ENCODE peak calls at places on chromosomes 2 and 18, in seven cellular contexts. X, O, C, V, A, J and N are unnamed samples.

GRCh38 chr2:230774348-230774951 is 61.8 kb downstream of the CAB39 start:
- DNase-seq in X (peak), O (no peak), C (no peak), V (peak), A (no peak), J (peak), N (peak)

GRCh38 chr18:62881509-62882016 is 166.2 kb downstream of the PHLPP1 start:
- DNase-seq in X (peak), O (peak), C (peak), V (peak), A (no peak), J (peak), N (peak)

GRCh38 chr2:170235860-170236638 is 58.1 kb downstream of the MYO3B start:
- DNase-seq in X (peak), O (peak), C (no peak), V (peak), A (no peak), J (peak), N (no peak)

GRCh38 chr2:217849154-217849553 is 153.6 kb downstream of the TNS1 start:
- DNase-seq in X (no peak), O (no peak), C (no peak), V (no peak), A (no peak), J (no peak), N (no peak)

GRCh38 chr2:26575836-26576564 is 65.2 kb downstream of the CIB4 start:
- DNase-seq in X (no peak), O (no peak), C (no peak), V (no peak), A (no peak), J (no peak), N (no peak)

GRCh38 chr2:142857247-142858154 is 20.0 kb upstream of the KYNU start:
- DNase-seq in X (peak), O (no peak), C (no peak), V (peak), A (no peak), J (peak), N (no peak)

GRCh38 chr2:182506606-182507005 is 79.8 kb upstream of the PDE1A start:
- DNase-seq in X (peak), O (no peak), C (no peak), V (no peak), A (no peak), J (peak), N (no peak)

GRCh38 chr2:74178211-74179062 is at the start of gene MOB1A:
- DNase-seq in X (peak), O (peak), C (peak), V (peak), A (peak), J (peak), N (peak)

GRCh38 chr2:220499281-220499680 is 871.9 kb downstream of the SLC4A3 start:
- DNase-seq in X (peak), O (no peak), C (peak), V (peak), A (no peak), J (peak), N (no peak)

GRCh38 chr18:8615397-8616025 is 6.3 kb downstream of the RAB12 start:
- DNase-seq in X (peak), O (no peak), C (peak), V (peak), A (no peak), J (peak), N (peak)

GRCh38 chr2:3459185-3460015 is 59.9 kb downstream of the ADI1 start:
- DNase-seq in X (no peak), O (no peak), C (no peak), V (no peak), A (peak), J (no peak), N (no peak)

GRCh38 chr2:239190346-239190745 is 210.5 kb downstream of the HDAC4 start:
- DNase-seq in X (no peak), O (no peak), C (no peak), V (no peak), A (peak), J (no peak), N (no peak)

GRCh38 chr2:64904405-64905329 is 84.5 kb upstream of the SLC1A4 start:
- DNase-seq in X (no peak), O (peak), C (no peak), V (no peak), A (no peak), J (no peak), N (no peak)

GRCh38 chr18:59627414-59627813 is 69.8 kb downstream of the CCBE1 start:
- DNase-seq in X (no peak), O (no peak), C (no peak), V (no peak), A (no peak), J (no peak), N (no peak)

GRCh38 chr2:190696792-190697398 is 48.0 kb downstream of the NAB1 start:
- DNase-seq in X (no peak), O (no peak), C (no peak), V (no peak), A (no peak), J (no peak), N (no peak)

GRCh38 chr2:188986839-188987238 is 12.7 kb downstream of the COL3A1 start:
- DNase-seq in X (no peak), O (no peak), C (no peak), V (no peak), A (no peak), J (no peak), N (no peak)

GRCh38 chr2:133972786-133973185 is 281.1 kb upstream of the MGAT5 start:
- DNase-seq in X (peak), O (no peak), C (peak), V (no peak), A (no peak), J (no peak), N (peak)

GRCh38 chr18:58699551-58699950 is 28.3 kb downstream of the MALT1 start:
- DNase-seq in X (peak), O (no peak), C (no peak), V (no peak), A (no peak), J (no peak), N (no peak)

GRCh38 chr2:236177604-236177966 is 9.4 kb upstream of the GBX2 start:
- DNase-seq in X (peak), O (peak), C (no peak), V (no peak), A (no peak), J (no peak), N (no peak)

GRCh38 chr2:234075947-234076346 is 25.4 kb downstream of the SPP2 start:
- DNase-seq in X (no peak), O (no peak), C (no peak), V (no peak), A (no peak), J (no peak), N (no peak)

GRCh38 chr2:216015722-216016464 is 2.5 kb upstream of the MREG start:
- DNase-seq in X (no peak), O (peak), C (no peak), V (no peak), A (no peak), J (no peak), N (no peak)

GRCh38 chr2:142918624-142919023 is 41.2 kb downstream of the KYNU start:
- DNase-seq in X (peak), O (no peak), C (no peak), V (no peak), A (no peak), J (no peak), N (no peak)

GRCh38 chr18:3213231-3214059 is 6.3 kb downstream of the MYOM1 start:
- DNase-seq in X (no peak), O (peak), C (no peak), V (no peak), A (no peak), J (peak), N (no peak)

GRCh38 chr18:48987821-48988220 is 37.1 kb upstream of the SMAD7 start:
- DNase-seq in X (no peak), O (no peak), C (no peak), V (no peak), A (no peak), J (no peak), N (no peak)

GRCh38 chr2:42317945-42318344 is 43.1 kb downstream of the COX7A2L start:
- DNase-seq in X (no peak), O (no peak), C (no peak), V (no peak), A (no peak), J (no peak), N (no peak)

GRCh38 chr2:109418716-109419115 is 195.1 kb downstream of the SEPTIN10 start:
- DNase-seq in X (no peak), O (no peak), C (no peak), V (no peak), A (no peak), J (no peak), N (no peak)

GRCh38 chr2:216029416-216030129 is 16.2 kb upstream of the MREG start:
- DNase-seq in X (peak), O (peak), C (no peak), V (no peak), A (no peak), J (no peak), N (no peak)

GRCh38 chr2:141930803-141931202 is 200.0 kb downstream of the LRP1B start:
- DNase-seq in X (no peak), O (no peak), C (no peak), V (no peak), A (no peak), J (no peak), N (no peak)

GRCh38 chr2:231781798-231782726 is 980 bp upstream of the PDE6D start:
- DNase-seq in X (peak), O (peak), C (no peak), V (peak), A (no peak), J (peak), N (no peak)

GRCh38 chr2:208294482-208295024 is 28.5 kb downstream of the PIKFYVE start:
- DNase-seq in X (no peak), O (peak), C (no peak), V (no peak), A (no peak), J (no peak), N (no peak)

GRCh38 chr2:165871025-165871424 is 77.0 kb upstream of the GALNT3 start:
- DNase-seq in X (no peak), O (no peak), C (no peak), V (no peak), A (no peak), J (no peak), N (no peak)

GRCh38 chr2:119205001-119205669 is 18.5 kb upstream of the STEAP3 start:
- DNase-seq in X (no peak), O (no peak), C (no peak), V (no peak), A (no peak), J (no peak), N (no peak)

GRCh38 chr2:206202446-206202845 is 42.8 kb downstream of the EEF1B2 start:
- DNase-seq in X (no peak), O (no peak), C (no peak), V (no peak), A (no peak), J (no peak), N (no peak)

GRCh38 chr2:134985061-134985460 is 62.2 kb downstream of the MAP3K19 start:
- DNase-seq in X (no peak), O (no peak), C (no peak), V (no peak), A (no peak), J (no peak), N (no peak)

GRCh38 chr2:21836766-21837543 is 713.2 kb downstream of the TDRD15 start:
- DNase-seq in X (peak), O (no peak), C (no peak), V (no peak), A (no peak), J (peak), N (peak)

GRCh38 chr2:190579945-190580866 is 45.7 kb upstream of the NEMP2 start:
- DNase-seq in X (no peak), O (no peak), C (no peak), V (no peak), A (no peak), J (no peak), N (no peak)

GRCh38 chr18:41347057-41347456 is 608.0 kb upstream of the PIK3C3 start:
- DNase-seq in X (no peak), O (no peak), C (no peak), V (no peak), A (no peak), J (peak), N (peak)

GRCh38 chr2:67670704-67671300 is 273.7 kb downstream of the ETAA1 start:
- DNase-seq in X (no peak), O (no peak), C (no peak), V (no peak), A (no peak), J (no peak), N (no peak)

GRCh38 chr18:79388043-79388442 is 7.7 kb upstream of the NFATC1 start:
- DNase-seq in X (no peak), O (no peak), C (no peak), V (no peak), A (no peak), J (no peak), N (no peak)

DNA sequence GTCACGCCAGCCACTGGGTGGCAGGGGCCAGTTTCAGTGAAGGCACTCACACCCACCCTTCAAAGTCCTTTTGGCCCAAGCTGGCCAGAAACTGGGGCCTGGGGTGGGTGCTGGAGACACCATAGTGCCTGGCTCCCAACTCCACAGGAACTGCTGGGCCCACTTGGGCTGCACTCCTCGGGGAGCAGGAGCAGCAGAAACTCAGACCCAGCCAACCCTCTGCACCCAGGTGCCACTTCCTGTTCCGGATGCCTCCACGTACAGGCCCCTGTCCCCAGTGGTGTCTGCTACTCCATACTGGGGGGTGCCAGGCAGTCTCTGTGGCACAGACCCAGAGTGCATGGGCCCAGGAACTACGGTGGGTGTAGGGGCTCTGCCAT is 42.5 kb upstream of the ZNF519 start:
- DNase-seq in X (no peak), O (no peak), C (no peak), V (no peak), A (no peak), J (no peak), N (no peak)
- TF ChIP-seq CTCF in X (no peak), O (no peak), C (no peak), V (no peak), A (no peak), J (no peak), N (no peak)

GRCh38 chr2:46502291-46502690 is 22.9 kb downstream of the TMEM247 start:
- DNase-seq in X (no peak), O (no peak), C (no peak), V (no peak), A (no peak), J (no peak), N (no peak)

GRCh38 chr2:46504221-46504620 is 24.9 kb downstream of the TMEM247 start:
- DNase-seq in X (no peak), O (no peak), C (no peak), V (no peak), A (no peak), J (no peak), N (no peak)

GRCh38 chr2:46506131-46506706 is 26.9 kb downstream of the TMEM247 start:
- DNase-seq in X (no peak), O (no peak), C (no peak), V (no peak), A (no peak), J (no peak), N (no peak)

GRCh38 chr2:46504685-46505559 is 25.6 kb downstream of the TMEM247 start:
- DNase-seq in X (no peak), O (no peak), C (no peak), V (peak), A (no peak), J (no peak), N (no peak)

GRCh38 chr2:46503686-46504085 is 24.3 kb downstream of the TMEM247 start:
- DNase-seq in X (no peak), O (no peak), C (no peak), V (no peak), A (no peak), J (no peak), N (no peak)
- TF ChIP-seq CTCF in X (no peak), O (no peak), C (no peak), V (no peak), A (no peak), J (no peak), N (no peak)

DNA sequence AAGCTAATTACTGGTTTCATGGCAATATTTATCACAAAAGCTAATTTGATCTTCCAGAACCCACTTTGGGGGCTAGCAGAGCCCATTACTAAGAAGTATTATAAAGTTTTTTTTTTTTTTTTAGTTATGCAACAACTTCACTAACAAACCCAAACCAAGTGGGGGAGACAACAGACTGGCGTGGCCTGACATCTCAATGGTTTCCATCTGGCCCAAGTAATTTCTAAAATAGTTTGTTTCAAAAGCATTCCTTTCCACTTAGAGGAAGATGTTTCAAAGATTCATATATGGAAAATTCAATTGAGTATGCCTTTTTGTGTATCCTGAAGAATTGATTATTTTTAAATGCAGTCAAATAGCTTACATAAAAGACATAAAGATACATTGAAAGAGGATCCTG is 367.1 kb downstream of the HRH4 start:
- DNase-seq in X (peak), O (no peak), C (no peak), V (no peak), A (no peak), J (no peak), N (no peak)
- TF ChIP-seq CTCF in X (no peak), O (no peak), C (peak), V (no peak), A (no peak), J (no peak), N (no peak)

GRCh38 chr2:18384242-18384641 is 176.2 kb downstream of the RDH14 start:
- DNase-seq in X (no peak), O (no peak), C (no peak), V (no peak), A (no peak), J (no peak), N (no peak)
- TF ChIP-seq CTCF in X (no peak), O (no peak), C (no peak), V (no peak), A (no peak), J (no peak), N (no peak)

GRCh38 chr2:121476714-121477113 is 54.0 kb upstream of the RNU4ATAC start:
- DNase-seq in X (no peak), O (no peak), C (no peak), V (no peak), A (no peak), J (no peak), N (no peak)

GRCh38 chr2:121478996-121479735 is 51.5 kb upstream of the RNU4ATAC start:
- DNase-seq in X (no peak), O (no peak), C (no peak), V (no peak), A (no peak), J (no peak), N (no peak)

GRCh38 chr2:121483021-121483420 is 47.7 kb upstream of the RNU4ATAC start:
- DNase-seq in X (no peak), O (no peak), C (no peak), V (peak), A (no peak), J (peak), N (no peak)

GRCh38 chr2:121480826-121481225 is 49.9 kb upstream of the RNU4ATAC start:
- DNase-seq in X (peak), O (no peak), C (peak), V (peak), A (no peak), J (peak), N (peak)

DNA sequence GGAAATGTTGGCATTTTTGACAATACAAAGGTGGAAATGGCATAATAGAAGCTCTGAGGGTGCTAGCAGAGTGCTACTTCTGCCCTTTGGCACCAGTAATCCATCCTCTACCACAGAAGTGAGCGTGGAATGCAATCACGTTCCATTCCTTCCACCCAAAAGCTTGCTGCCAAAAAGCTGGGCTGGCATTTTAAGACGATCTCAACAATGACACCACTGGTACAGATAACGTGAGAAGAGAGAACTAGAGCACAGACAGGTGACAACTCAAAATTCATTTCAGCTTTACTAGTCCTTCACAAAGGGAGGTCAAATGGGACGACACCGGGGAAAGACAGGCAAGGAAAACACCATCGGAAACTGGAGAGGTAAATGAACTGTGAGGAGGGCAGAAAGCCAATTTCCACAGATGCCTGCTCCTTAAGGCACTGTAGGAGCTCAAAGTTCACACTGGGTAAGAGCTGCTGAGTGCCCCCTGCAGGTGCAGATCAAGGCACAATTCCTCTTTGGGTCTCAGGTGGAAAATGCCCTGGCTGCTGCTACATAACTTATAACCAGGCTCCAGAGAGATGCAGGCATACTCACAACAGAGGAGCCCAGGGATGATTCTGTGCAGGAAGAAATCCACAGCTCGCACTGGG is 50.7 kb upstream of the RNU4ATAC start:
- DNase-seq in X (peak), O (no peak), C (no peak), V (peak), A (peak), J (peak), N (no peak)
- TF ChIP-seq CTCF in X (no peak), O (no peak), C (peak), V (peak), A (peak), J (no peak), N (no peak)

GRCh38 chr2:61135510-61135909 is 26.5 kb upstream of the C2orf74 start:
- DNase-seq in X (peak), O (no peak), C (peak), V (peak), A (no peak), J (peak), N (no peak)
- TF ChIP-seq CTCF in X (peak), O (no peak), C (peak), V (peak), A (no peak), J (peak), N (peak)

GRCh38 chr18:12766986-12767433 is 64.2 kb downstream of the PSMG2 start:
- DNase-seq in X (no peak), O (no peak), C (no peak), V (no peak), A (peak), J (no peak), N (no peak)
- TF ChIP-seq CTCF in X (no peak), O (no peak), C (no peak), V (no peak), A (no peak), J (peak), N (no peak)

GRCh38 chr2:5694016-5694690 is 2.0 kb downstream of the SOX11 start:
- DNase-seq in X (no peak), O (no peak), C (no peak), V (no peak), A (no peak), J (peak), N (no peak)
- TF ChIP-seq CTCF in X (no peak), O (no peak), C (no peak), V (no peak), A (no peak), J (no peak), N (no peak)

DNA sequence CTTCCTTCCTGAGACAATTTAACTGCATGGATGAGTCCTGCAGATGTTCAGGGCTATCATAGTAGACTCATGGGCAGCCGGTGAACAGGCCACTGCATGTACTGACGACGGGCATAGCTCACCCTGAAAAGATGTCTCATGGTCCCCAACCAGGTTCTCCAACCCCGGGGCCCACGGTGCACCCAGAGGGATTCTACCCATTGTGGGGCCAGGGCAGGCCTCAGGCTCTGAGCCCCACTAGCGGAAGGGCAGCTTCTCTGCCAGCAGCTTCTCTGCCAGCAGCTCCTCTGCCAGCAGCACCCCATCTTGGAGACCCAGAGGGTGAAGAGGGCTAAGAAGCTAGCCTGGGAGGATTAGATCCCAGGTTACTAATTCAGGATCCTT is 3.2 kb upstream of the CNNM4 start:
- DNase-seq in X (no peak), O (no peak), C (no peak), V (no peak), A (no peak), J (no peak), N (no peak)
- TF ChIP-seq CTCF in X (no peak), O (no peak), C (no peak), V (no peak), A (no peak), J (no peak), N (no peak)

GRCh38 chr2:157901325-157901724 is 25.2 kb upstream of the ACVR1 start:
- DNase-seq in X (no peak), O (peak), C (no peak), V (no peak), A (no peak), J (no peak), N (no peak)
- TF ChIP-seq CTCF in X (peak), O (no peak), C (no peak), V (peak), A (no peak), J (peak), N (no peak)